ENCODE peak calls at places on chromosomes 5 and 9, in nine cellular contexts. C is activated T-cell treated with anti-CD3 and anti-CD28 coated beads for 1 hour, Y is skeletal muscle cell, Q is LoVo, L is HFF-Myc, N is suprapubic skin, Z is activated T-helper 1 cell treated with Interleukin-2 at 50 U/mL for 16 hours, H is H1, R is GM04503. V is an unnamed sample.

GRCh38 chr9:133256057-133256461 is 18.9 kb downstream of the ABO start:
- DNase-seq in L (no peak), N (no peak), C (no peak), Z (no peak), Q (no peak), Y (no peak), H (no peak), R (no peak), V (no peak)

GRCh38 chr9:76223749-76224340 is 170.4 kb downstream of the RFK start:
- DNase-seq in Y (peak), Z (no peak), R (no peak), N (no peak), C (no peak), Q (no peak), L (no peak), H (no peak), V (no peak)

GRCh38 chr9:87644659-87645058 is 81.3 kb upstream of the CTSL start:
- DNase-seq in C (no peak), Z (no peak), Q (no peak), H (no peak), N (no peak), R (no peak), L (no peak), Y (no peak), V (no peak)

GRCh38 chr9:127519301-127520166 is 68.2 kb downstream of the LRSAM1 start:
- DNase-seq in C (no peak), Y (peak), L (peak), H (no peak), R (peak), N (no peak), Q (no peak), Z (no peak), V (no peak)

GRCh38 chr5:167241436-167242067 is 1049.9 kb upstream of the WWC1 start:
- DNase-seq in C (no peak), Y (no peak), Q (no peak), Z (no peak), N (no peak), L (no peak), H (no peak), R (no peak), V (no peak)

GRCh38 chr5:34639852-34640626 is 16.1 kb upstream of the RAI14 start:
- DNase-seq in C (no peak), Y (no peak), H (no peak), L (no peak), R (no peak), Z (no peak), Q (no peak), N (no peak), V (no peak)

GRCh38 chr9:27538668-27539067 is 9.1 kb upstream of the MOB3B start:
- DNase-seq in Z (no peak), C (no peak), N (no peak), L (no peak), R (no peak), H (no peak), Q (no peak), Y (no peak), V (no peak)

GRCh38 chr9:109771796-109772525 is 8.0 kb upstream of the PALM2AKAP2 start:
- DNase-seq in Z (no peak), L (no peak), R (no peak), Y (no peak), Q (no peak), H (no peak), C (no peak), N (no peak), V (peak)

GRCh38 chr5:88355490-88356050 is 86.9 kb upstream of the TMEM161B start:
- DNase-seq in C (no peak), Y (no peak), Z (no peak), L (no peak), N (no peak), Q (no peak), R (no peak), H (no peak), V (no peak)

GRCh38 chr5:140588311-140589070 is 23.9 kb downstream of the SLC35A4 start:
- DNase-seq in N (no peak), Y (no peak), Z (no peak), C (no peak), Q (no peak), H (no peak), L (no peak), R (no peak), V (no peak)

GRCh38 chr5:10702040-10702629 is 58.9 kb downstream of the DAP start:
- DNase-seq in Q (peak), L (no peak), N (no peak), H (no peak), R (peak), C (no peak), Z (no peak), Y (peak), V (no peak)

GRCh38 chr9:16413509-16414016 is 456.9 kb downstream of the BNC2 start:
- DNase-seq in H (no peak), Q (no peak), Y (peak), C (no peak), N (no peak), L (no peak), R (peak), Z (no peak), V (no peak)

GRCh38 chr9:134663753-134664415 is 22.3 kb downstream of the COL5A1 start:
- DNase-seq in R (peak), C (no peak), Y (no peak), L (no peak), Q (no peak), N (no peak), H (no peak), Z (no peak), V (no peak)